ENCODE peak calls at places on chromosomes 11 and 22, in ten cellular contexts. E is testis, J is right lobe of liver, A is body of pancreas, U is ovary, X is adrenal gland, F is gastrocnemius medialis, W is tibial nerve, T is GM12878, Z is spleen. V is an unnamed sample.

GRCh38 chr22:46606886-46607285 is 13.3 kb upstream of the GRAMD4 start:
- DNase-seq in E (no peak), J (no peak), A (no peak), U (no peak), X (no peak), F (no peak), W (no peak), T (no peak), Z (no peak), V (no peak)

GRCh38 chr22:35422936-35423335 is 23.0 kb downstream of the MCM5 start:
- DNase-seq in E (no peak), J (no peak), A (no peak), U (no peak), X (no peak), F (no peak), W (no peak), T (no peak), Z (no peak), V (no peak)

GRCh38 chr11:120146413-120147093 is 8.6 kb upstream of the TRIM29 start:
- DNase-seq in E (no peak), J (no peak), A (no peak), U (no peak), X (no peak), F (no peak), W (no peak), T (no peak), Z (no peak), V (no peak)

GRCh38 chr22:37100589-37101127 is 8.9 kb downstream of the TMPRSS6 start:
- DNase-seq in E (no peak), J (no peak), A (no peak), U (no peak), X (no peak), F (no peak), W (no peak), T (no peak), Z (no peak), V (no peak)

GRCh38 chr11:64025205-64025604 is 10.5 kb upstream of the FLRT1 start:
- DNase-seq in E (no peak), J (no peak), A (no peak), U (no peak), X (no peak), F (no peak), W (no peak), T (no peak), Z (no peak), V (no peak)

GRCh38 chr22:48517039-48518030 is 1310.3 kb downstream of the BRD1 start:
- DNase-seq in E (peak; percentile 26), J (no peak), A (peak; percentile 39), U (no peak), X (no peak), F (no peak), W (peak; percentile 6), T (no peak), Z (no peak), V (no peak)

GRCh38 chr22:47157486-47158270 is 395.2 kb downstream of the TBC1D22A start:
- DNase-seq in E (no peak), J (no peak), A (no peak), U (no peak), X (no peak), F (no peak), W (no peak), T (no peak), Z (no peak), V (no peak)

GRCh38 chr11:66593303-66593635 is 284 bp downstream of the CCS start:
- DNase-seq in E (no peak), J (no peak), A (peak; percentile 10), U (no peak), X (no peak), F (no peak), W (no peak), T (no peak), Z (no peak), V (no peak)

GRCh38 chr22:48318575-48319320 is 1508.9 kb downstream of the BRD1 start:
- DNase-seq in E (no peak), J (peak; percentile 14), A (peak; percentile 0), U (peak; percentile 12), X (no peak), F (no peak), W (no peak), T (no peak), Z (peak; percentile 46), V (no peak)

GRCh38 chr22:19735665-19736510 is 12.5 kb downstream of the GP1BB start:
- DNase-seq in E (no peak), J (no peak), A (no peak), U (no peak), X (no peak), F (no peak), W (no peak), T (no peak), Z (no peak), V (no peak)

DNA sequence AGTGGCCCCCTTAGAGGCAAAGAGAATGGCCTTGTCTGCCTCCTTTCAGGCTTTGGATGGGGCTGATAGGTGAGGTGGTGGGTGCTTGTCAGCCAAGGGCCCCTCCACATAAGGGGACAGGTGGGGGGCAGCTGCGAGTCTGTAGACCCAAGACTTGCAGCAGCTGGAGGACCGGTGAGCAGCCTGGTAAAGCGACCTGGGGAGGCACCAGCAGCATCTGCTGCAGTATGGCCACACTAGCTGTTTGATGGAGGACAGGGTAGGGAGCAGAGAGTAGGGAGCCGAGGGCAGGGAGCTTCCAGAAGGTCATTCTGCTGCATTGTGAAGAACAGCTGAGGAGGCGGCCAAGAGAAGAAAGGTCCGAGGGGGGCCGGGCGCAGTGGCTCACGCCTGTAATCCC is 16.8 kb upstream of the MRTFA start:
- DNase-seq in E (no peak), J (no peak), A (no peak), U (peak; percentile 41), X (no peak), F (no peak), W (no peak), T (no peak), Z (no peak), V (no peak)
- H3K27ac ChIP-seq in E (peak overlapping the region; percentile 98), J (no peak overlapping the region), A (no peak overlapping the region), U (peak overlapping the region; percentile 97), X (no peak overlapping the region), F (peak overlapping the region; percentile 96), W (peak overlapping the region; percentile 90), T (no peak overlapping the region), Z (no peak overlapping the region), V (peak overlapping the region; percentile 96)

GRCh38 chr11:93773601-93774200 is 10.4 kb upstream of the MED17 start:
- DNase-seq in E (no peak), J (no peak), A (no peak), U (no peak), X (no peak), F (no peak), W (no peak), T (no peak), Z (no peak), V (no peak)

GRCh38 chr11:93772123-93772522 is 12.0 kb upstream of the MED17 start:
- DNase-seq in E (no peak), J (no peak), A (no peak), U (no peak), X (no peak), F (no peak), W (no peak), T (no peak), Z (no peak), V (no peak)

GRCh38 chr11:93770160-93770559 is 13.9 kb upstream of the MED17 start:
- DNase-seq in E (no peak), J (no peak), A (no peak), U (no peak), X (no peak), F (no peak), W (no peak), T (no peak), Z (no peak), V (no peak)

GRCh38 chr11:93773045-93773477 is 11.0 kb upstream of the MED17 start:
- DNase-seq in E (no peak), J (no peak), A (no peak), U (no peak), X (no peak), F (no peak), W (no peak), T (no peak), Z (no peak), V (no peak)

DNA sequence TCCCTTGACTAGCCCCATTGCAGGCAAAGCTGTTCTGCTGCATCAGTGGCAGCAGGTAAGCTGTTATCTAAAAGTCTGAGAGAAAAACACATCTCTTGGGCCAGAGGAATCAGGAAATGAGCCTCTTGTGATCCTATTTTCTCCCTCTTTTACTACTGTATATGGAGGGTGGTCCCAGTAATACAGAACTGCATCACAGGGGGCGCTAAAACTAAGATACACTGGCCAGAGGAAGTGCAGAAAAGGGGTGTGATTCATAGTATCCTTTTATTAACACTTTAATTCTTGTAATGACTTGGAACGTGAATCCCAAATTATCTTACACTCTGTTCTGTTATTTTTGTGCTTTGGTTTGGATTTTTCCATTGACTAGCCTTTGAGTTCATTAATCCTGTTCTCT is 8.8 kb upstream of the MED17 start:
- DNase-seq in E (no peak), J (no peak), A (no peak), U (no peak), X (no peak), F (no peak), W (no peak), T (no peak), Z (no peak), V (no peak)
- TF ChIP-seq CTCF in E (no peak), J (no peak), A (no peak), U (no peak), X (no peak), F (no peak), W (no peak), T (no peak), Z (no peak), V (no peak)

GRCh38 chr11:117985953-117986887 is at the start of gene IL10RA:
- DNase-seq in E (peak; percentile 78), J (peak; percentile 73), A (peak; percentile 83), U (peak; percentile 85), X (peak; percentile 65), F (peak; percentile 54), W (peak; percentile 32), T (no peak), Z (peak; percentile 98), V (peak; percentile 82)
- TF ChIP-seq POLR2A in E (no peak), J (peak; percentile 88), A (peak; percentile 45), U (peak; percentile 25), X (peak; percentile 62), F (peak; percentile 52), W (peak; percentile 74), T (peak; percentile 99), Z (peak; percentile 95), V (peak; percentile 89)

GRCh38 chr22:27892064-27892463 is 27.0 kb downstream of the PITPNB start:
- DNase-seq in E (no peak), J (peak; percentile 74), A (no peak), U (no peak), X (no peak), F (no peak), W (no peak), T (no peak), Z (no peak), V (no peak)

GRCh38 chr22:27883656-27884350 is 35.3 kb downstream of the PITPNB start:
- DNase-seq in E (no peak), J (no peak), A (no peak), U (no peak), X (no peak), F (no peak), W (no peak), T (no peak), Z (no peak), V (no peak)

GRCh38 chr22:27885977-27886842 is 32.8 kb downstream of the PITPNB start:
- DNase-seq in E (peak; percentile 60), J (no peak), A (peak; percentile 64), U (no peak), X (peak; percentile 46), F (peak; percentile 23), W (peak; percentile 57), T (no peak), Z (no peak), V (peak; percentile 46)

GRCh38 chr22:27888310-27888709 is 30.7 kb downstream of the PITPNB start:
- DNase-seq in E (no peak), J (no peak), A (no peak), U (no peak), X (no peak), F (no peak), W (no peak), T (no peak), Z (no peak), V (no peak)

GRCh38 chr22:27886843-27887151 is 32.3 kb downstream of the PITPNB start:
- DNase-seq in E (no peak), J (no peak), A (no peak), U (no peak), X (no peak), F (no peak), W (no peak), T (no peak), Z (no peak), V (no peak)
- H3K27ac ChIP-seq in E (no peak overlapping the region), J (peak overlapping the region; percentile 93), A (no peak overlapping the region), U (no peak overlapping the region), X (no peak overlapping the region), F (peak overlapping the region; percentile 32), W (no peak overlapping the region), T (no peak overlapping the region), Z (peak overlapping the region; percentile 19), V (peak overlapping the region; percentile 15)

V was measured in thyroid gland.